ENCODE peak calls at places on chromosomes 3 and 15, in ten cellular contexts. One of them, this sample, is unnamed. For H3K4me1, the result is how much of the 10 kb centered on the place peaks cover.

GRCh38 chr3:8069471-8069870 is 432.2 kb upstream of the LMCD1 start:
- DNase-seq in foreskin keratinocyte: no peak
- DNase-seq in aorta: no peak
- DNase-seq in Panc1: no peak
- DNase-seq in lung: no peak
- DNase-seq in tibial nerve: no peak
- DNase-seq in stomach: no peak
- DNase-seq in thoracic aorta: no peak
- DNase-seq in sigmoid colon: no peak
- DNase-seq in right cardiac atrium: no peak
- DNase-seq in this sample: no peak

GRCh38 chr3:153330891-153331290 is 168.9 kb downstream of the RAP2B start:
- DNase-seq in foreskin keratinocyte: peak
- DNase-seq in aorta: no peak
- DNase-seq in Panc1: no peak
- DNase-seq in lung: no peak
- DNase-seq in tibial nerve: no peak
- DNase-seq in stomach: no peak
- DNase-seq in thoracic aorta: no peak
- DNase-seq in sigmoid colon: no peak
- DNase-seq in right cardiac atrium: no peak
- DNase-seq in this sample: no peak

GRCh38 chr3:17802993-17803392 is 60.6 kb upstream of the TBC1D5 start:
- DNase-seq in foreskin keratinocyte: no peak
- DNase-seq in aorta: no peak
- DNase-seq in Panc1: no peak
- DNase-seq in lung: no peak
- DNase-seq in tibial nerve: no peak
- DNase-seq in stomach: no peak
- DNase-seq in thoracic aorta: no peak
- DNase-seq in sigmoid colon: no peak
- DNase-seq in right cardiac atrium: no peak
- DNase-seq in this sample: no peak

GRCh38 chr3:107619549-107619948 is 96.8 kb downstream of the BBX start:
- DNase-seq in foreskin keratinocyte: no peak
- DNase-seq in aorta: no peak
- DNase-seq in Panc1: no peak
- DNase-seq in lung: no peak
- DNase-seq in tibial nerve: no peak
- DNase-seq in stomach: no peak
- DNase-seq in thoracic aorta: no peak
- DNase-seq in sigmoid colon: no peak
- DNase-seq in right cardiac atrium: no peak
- DNase-seq in this sample: no peak

GRCh38 chr3:81643721-81644120 is 117.7 kb downstream of the GBE1 start:
- DNase-seq in foreskin keratinocyte: peak
- DNase-seq in aorta: no peak
- DNase-seq in Panc1: no peak
- DNase-seq in lung: no peak
- DNase-seq in tibial nerve: no peak
- DNase-seq in stomach: no peak
- DNase-seq in thoracic aorta: no peak
- DNase-seq in sigmoid colon: no peak
- DNase-seq in right cardiac atrium: no peak
- DNase-seq in this sample: no peak

GRCh38 chr15:74869726-74870407 is 3.3 kb downstream of the SCAMP2 start:
- DNase-seq in foreskin keratinocyte: no peak
- DNase-seq in aorta: peak
- DNase-seq in Panc1: no peak
- DNase-seq in lung: peak
- DNase-seq in tibial nerve: no peak
- DNase-seq in stomach: peak
- DNase-seq in thoracic aorta: no peak
- DNase-seq in sigmoid colon: peak
- DNase-seq in right cardiac atrium: peak
- DNase-seq in this sample: no peak

GRCh38 chr15:88441076-88441730 is 26.0 kb downstream of the MRPL46 start:
- DNase-seq in foreskin keratinocyte: no peak
- DNase-seq in aorta: no peak
- DNase-seq in Panc1: no peak
- DNase-seq in lung: no peak
- DNase-seq in tibial nerve: no peak
- DNase-seq in stomach: no peak
- DNase-seq in thoracic aorta: no peak
- DNase-seq in sigmoid colon: no peak
- DNase-seq in right cardiac atrium: no peak
- DNase-seq in this sample: no peak

GRCh38 chr3:172285844-172286243 is 162.4 kb downstream of the GHSR start:
- DNase-seq in foreskin keratinocyte: peak
- DNase-seq in aorta: no peak
- DNase-seq in Panc1: no peak
- DNase-seq in lung: no peak
- DNase-seq in tibial nerve: no peak
- DNase-seq in stomach: no peak
- DNase-seq in thoracic aorta: no peak
- DNase-seq in sigmoid colon: no peak
- DNase-seq in right cardiac atrium: no peak
- DNase-seq in this sample: no peak

GRCh38 chr3:29693863-29694262 is 413.0 kb downstream of the RBMS3 start:
- DNase-seq in foreskin keratinocyte: peak
- DNase-seq in aorta: no peak
- DNase-seq in Panc1: no peak
- DNase-seq in lung: peak
- DNase-seq in tibial nerve: no peak
- DNase-seq in stomach: no peak
- DNase-seq in thoracic aorta: no peak
- DNase-seq in sigmoid colon: no peak
- DNase-seq in right cardiac atrium: no peak
- DNase-seq in this sample: peak

GRCh38 chr3:113659121-113659531 is 37.3 kb downstream of the USF3 start:
- DNase-seq in foreskin keratinocyte: no peak
- DNase-seq in aorta: no peak
- DNase-seq in Panc1: no peak
- DNase-seq in lung: no peak
- DNase-seq in tibial nerve: no peak
- DNase-seq in stomach: no peak
- DNase-seq in thoracic aorta: no peak
- DNase-seq in sigmoid colon: no peak
- DNase-seq in right cardiac atrium: no peak
- DNase-seq in this sample: no peak

GRCh38 chr15:55289573-55290360 is at the start of gene RAB27A:
- DNase-seq in foreskin keratinocyte: no peak
- DNase-seq in aorta: peak
- DNase-seq in Panc1: no peak
- DNase-seq in lung: peak
- DNase-seq in tibial nerve: peak
- DNase-seq in stomach: peak
- DNase-seq in thoracic aorta: no peak
- DNase-seq in sigmoid colon: peak
- DNase-seq in right cardiac atrium: peak
- DNase-seq in this sample: peak

GRCh38 chr3:63656791-63657190 is 4.3 kb downstream of the SNTN start:
- DNase-seq in foreskin keratinocyte: peak
- DNase-seq in aorta: no peak
- DNase-seq in Panc1: no peak
- DNase-seq in lung: no peak
- DNase-seq in tibial nerve: no peak
- DNase-seq in stomach: no peak
- DNase-seq in thoracic aorta: no peak
- DNase-seq in sigmoid colon: no peak
- DNase-seq in right cardiac atrium: no peak
- DNase-seq in this sample: no peak

DNA sequence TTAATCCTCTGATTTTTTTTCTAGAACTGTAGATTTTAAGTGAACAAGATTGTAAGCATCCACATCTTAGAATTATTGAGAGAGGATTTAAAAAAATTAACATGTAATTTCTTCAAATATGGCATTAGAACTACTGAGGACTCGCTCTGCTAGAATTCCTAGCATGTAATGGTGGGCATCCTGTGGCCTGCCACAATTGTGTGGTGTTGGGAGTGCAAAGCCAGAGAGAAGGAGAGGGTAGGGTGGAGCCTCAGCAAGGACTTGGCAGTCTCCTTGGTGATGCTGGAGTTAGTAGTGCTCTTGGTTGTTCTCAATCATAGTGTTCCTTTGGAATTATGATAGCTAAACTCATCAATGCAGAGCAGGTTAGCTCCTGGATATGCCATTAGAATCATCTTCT is 443.9 kb upstream of the TBL1XR1 start:
- DNase-seq in foreskin keratinocyte: no peak
- DNase-seq in aorta: no peak
- DNase-seq in Panc1: no peak
- DNase-seq in lung: no peak
- DNase-seq in tibial nerve: no peak
- DNase-seq in stomach: no peak
- DNase-seq in thoracic aorta: no peak
- DNase-seq in sigmoid colon: no peak
- DNase-seq in right cardiac atrium: no peak
- DNase-seq in this sample: no peak
- H3K4me1 ChIP-seq in foreskin keratinocyte: under half
- H3K4me1 ChIP-seq in aorta: under half
- H3K4me1 ChIP-seq in Panc1: under half
- H3K4me1 ChIP-seq in lung: under half
- H3K4me1 ChIP-seq in tibial nerve: under half
- H3K4me1 ChIP-seq in stomach: under half
- H3K4me1 ChIP-seq in thoracic aorta: under half
- H3K4me1 ChIP-seq in sigmoid colon: under half
- H3K4me1 ChIP-seq in right cardiac atrium: under half
- H3K4me1 ChIP-seq in this sample: under half

GRCh38 chr15:52018244-52018643 is 775 bp upstream of the MAPK6 start:
- DNase-seq in foreskin keratinocyte: no peak
- DNase-seq in aorta: no peak
- DNase-seq in Panc1: no peak
- DNase-seq in lung: no peak
- DNase-seq in tibial nerve: no peak
- DNase-seq in stomach: no peak
- DNase-seq in thoracic aorta: no peak
- DNase-seq in sigmoid colon: no peak
- DNase-seq in right cardiac atrium: no peak
- DNase-seq in this sample: no peak
- H3K27ac ChIP-seq in foreskin keratinocyte: peak
- H3K27ac ChIP-seq in aorta: no peak
- H3K27ac ChIP-seq in Panc1: peak
- H3K27ac ChIP-seq in lung: peak
- H3K27ac ChIP-seq in tibial nerve: peak
- H3K27ac ChIP-seq in stomach: peak
- H3K27ac ChIP-seq in thoracic aorta: peak
- H3K27ac ChIP-seq in sigmoid colon: peak
- H3K27ac ChIP-seq in right cardiac atrium: no peak
- H3K27ac ChIP-seq in this sample: peak

GRCh38 chr15:48392356-48392755 is 61.1 kb downstream of the DUT start:
- DNase-seq in foreskin keratinocyte: no peak
- DNase-seq in aorta: peak
- DNase-seq in Panc1: no peak
- DNase-seq in lung: peak
- DNase-seq in tibial nerve: no peak
- DNase-seq in stomach: no peak
- DNase-seq in thoracic aorta: no peak
- DNase-seq in sigmoid colon: peak
- DNase-seq in right cardiac atrium: peak
- DNase-seq in this sample: no peak

GRCh38 chr15:48395532-48396011 is 64.3 kb downstream of the DUT start:
- DNase-seq in foreskin keratinocyte: peak
- DNase-seq in aorta: peak
- DNase-seq in Panc1: no peak
- DNase-seq in lung: no peak
- DNase-seq in tibial nerve: peak
- DNase-seq in stomach: no peak
- DNase-seq in thoracic aorta: no peak
- DNase-seq in sigmoid colon: peak
- DNase-seq in right cardiac atrium: peak
- DNase-seq in this sample: peak

GRCh38 chr15:48394172-48394571 is 62.9 kb downstream of the DUT start:
- DNase-seq in foreskin keratinocyte: no peak
- DNase-seq in aorta: peak
- DNase-seq in Panc1: no peak
- DNase-seq in lung: no peak
- DNase-seq in tibial nerve: peak
- DNase-seq in stomach: peak
- DNase-seq in thoracic aorta: peak
- DNase-seq in sigmoid colon: no peak
- DNase-seq in right cardiac atrium: peak
- DNase-seq in this sample: no peak

GRCh38 chr15:48391950-48392349 is 60.7 kb downstream of the DUT start:
- DNase-seq in foreskin keratinocyte: no peak
- DNase-seq in aorta: no peak
- DNase-seq in Panc1: no peak
- DNase-seq in lung: no peak
- DNase-seq in tibial nerve: no peak
- DNase-seq in stomach: no peak
- DNase-seq in thoracic aorta: no peak
- DNase-seq in sigmoid colon: no peak
- DNase-seq in right cardiac atrium: no peak
- DNase-seq in this sample: no peak

DNA sequence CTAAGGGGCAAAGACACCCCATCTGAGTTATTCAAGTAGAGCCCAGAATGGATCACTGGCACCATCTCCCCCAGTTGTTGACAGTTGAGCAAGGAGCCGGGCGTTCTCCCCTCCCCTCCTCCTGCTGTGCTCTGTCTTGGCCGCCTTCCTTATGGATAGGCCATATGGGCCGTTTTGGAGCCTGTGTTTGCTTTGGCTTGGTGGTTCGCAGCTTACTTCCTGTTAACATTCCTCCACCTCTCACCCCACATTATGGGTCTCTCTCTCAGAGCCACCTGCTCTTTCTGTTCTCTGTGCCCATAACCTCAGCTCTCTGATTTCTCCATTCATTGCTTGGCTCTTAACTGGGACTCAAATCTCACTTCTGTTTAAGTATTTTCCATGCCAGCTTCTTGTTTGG is 62.4 kb downstream of the DUT start:
- DNase-seq in foreskin keratinocyte: no peak
- DNase-seq in aorta: peak
- DNase-seq in Panc1: no peak
- DNase-seq in lung: no peak
- DNase-seq in tibial nerve: no peak
- DNase-seq in stomach: peak
- DNase-seq in thoracic aorta: no peak
- DNase-seq in sigmoid colon: no peak
- DNase-seq in right cardiac atrium: peak
- DNase-seq in this sample: peak
- H3K4me1 ChIP-seq in foreskin keratinocyte: under half
- H3K4me1 ChIP-seq in aorta: under half
- H3K4me1 ChIP-seq in Panc1: under half
- H3K4me1 ChIP-seq in lung: under half
- H3K4me1 ChIP-seq in tibial nerve: half or more
- H3K4me1 ChIP-seq in stomach: under half
- H3K4me1 ChIP-seq in thoracic aorta: under half
- H3K4me1 ChIP-seq in sigmoid colon: under half
- H3K4me1 ChIP-seq in right cardiac atrium: under half
- H3K4me1 ChIP-seq in this sample: under half

DNA sequence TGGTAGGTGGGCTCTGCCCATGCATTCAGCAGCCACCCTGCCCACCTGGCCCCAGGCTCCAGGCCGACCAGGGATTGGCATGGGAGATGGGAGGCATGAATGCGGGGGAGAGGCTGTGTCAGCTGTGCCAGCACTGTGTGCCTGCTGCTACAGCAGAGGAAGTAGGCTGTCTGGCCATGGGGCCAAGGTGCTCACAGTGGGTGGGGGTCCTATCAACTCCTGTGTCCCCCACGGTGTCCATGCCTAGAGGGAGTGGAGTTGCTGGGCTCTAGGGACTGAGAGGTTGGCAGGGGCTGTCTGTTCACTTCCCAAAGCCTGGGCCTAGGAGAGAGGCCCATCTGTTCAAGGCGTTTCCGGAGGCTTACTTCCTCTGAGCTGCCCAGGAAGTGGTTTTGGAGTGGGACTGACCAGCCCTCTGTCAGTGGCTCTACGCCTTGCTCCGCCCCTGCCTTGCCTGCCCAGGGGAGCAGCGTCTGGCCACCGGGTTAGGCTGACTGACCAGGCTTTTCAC is 5.8 kb downstream of the PRKCD start:
- DNase-seq in foreskin keratinocyte: no peak
- DNase-seq in aorta: peak
- DNase-seq in Panc1: no peak
- DNase-seq in lung: peak
- DNase-seq in tibial nerve: peak
- DNase-seq in stomach: peak
- DNase-seq in thoracic aorta: no peak
- DNase-seq in sigmoid colon: peak
- DNase-seq in right cardiac atrium: peak
- DNase-seq in this sample: peak
- H3K27ac ChIP-seq in foreskin keratinocyte: no peak
- H3K27ac ChIP-seq in aorta: no peak
- H3K27ac ChIP-seq in Panc1: no peak
- H3K27ac ChIP-seq in lung: peak
- H3K27ac ChIP-seq in tibial nerve: peak
- H3K27ac ChIP-seq in stomach: peak
- H3K27ac ChIP-seq in thoracic aorta: no peak
- H3K27ac ChIP-seq in sigmoid colon: no peak
- H3K27ac ChIP-seq in right cardiac atrium: peak
- H3K27ac ChIP-seq in this sample: peak

This sample was measured in SJCRH30.